ENCODE peak calls at places on chromosomes 4 and X, in five cellular contexts. U, I, K, H and B are unnamed samples.

GRCh38 chr4:81538712-81539432 is 67.2 kb upstream of the RASGEF1B start:
- DNase-seq in U (no peak), I (no peak), K (no peak), H (no peak), B (no peak)

GRCh38 chr4:6694177-6694901 is 661 bp downstream of the S100P start:
- DNase-seq in U (no peak), I (no peak), K (no peak), H (no peak), B (peak)

GRCh38 chr4:45030059-45030458 is 303.7 kb upstream of the GNPDA2 start:
- DNase-seq in U (peak), I (peak), K (no peak), H (no peak), B (no peak)

GRCh38 chr4:105605493-105605892 is 53.1 kb downstream of the ARHGEF38 start:
- DNase-seq in U (no peak), I (peak), K (no peak), H (peak), B (peak)

GRCh38 chr4:109301691-109302365 is 630 bp downstream of the COL25A1 start:
- DNase-seq in U (peak), I (peak), K (no peak), H (peak), B (no peak)

GRCh38 chr4:5782829-5783476 is 72.0 kb downstream of the EVC start:
- DNase-seq in U (peak), I (no peak), K (no peak), H (no peak), B (no peak)

GRCh38 chr4:83231620-83232056 is 53.0 kb downstream of the COQ2 start:
- DNase-seq in U (no peak), I (no peak), K (no peak), H (peak), B (peak)

GRCh38 chr4:91113130-91113706 is 986.0 kb downstream of the CCSER1 start:
- DNase-seq in U (no peak), I (peak), K (peak), H (peak), B (no peak)

GRCh38 chrX:50107470-50107869 is 93.3 kb downstream of the AKAP4 start:
- DNase-seq in U (no peak), I (no peak), K (no peak), H (no peak), B (peak)

GRCh38 chr4:124505211-124505610 is 207.3 kb downstream of the ANKRD50 start:
- DNase-seq in U (no peak), I (no peak), K (no peak), H (no peak), B (no peak)

GRCh38 chr4:71472946-71473345 is 134.1 kb downstream of the SLC4A4 start:
- DNase-seq in U (no peak), I (peak), K (no peak), H (peak), B (peak)

GRCh38 chrX:10769696-10770619 is 149.6 kb upstream of the MID1 start:
- DNase-seq in U (no peak), I (peak), K (peak), H (peak), B (no peak)

GRCh38 chrX:132217203-132218073 is 1.8 kb downstream of the RAP2C start:
- DNase-seq in U (peak), I (peak), K (peak), H (peak), B (peak)

GRCh38 chrX:102516314-102516936 is at the start of gene TMSB15A:
- DNase-seq in U (peak), I (peak), K (peak), H (peak), B (peak)

GRCh38 chr4:99300934-99301333 is 10.1 kb upstream of the ADH1A start:
- DNase-seq in U (no peak), I (no peak), K (no peak), H (peak), B (peak)

GRCh38 chr4:19806865-19807264 is 444.8 kb upstream of the SLIT2 start:
- DNase-seq in U (no peak), I (no peak), K (no peak), H (peak), B (no peak)

GRCh38 chrX:26581086-26581485 is 365.1 kb downstream of the MAGEB5 start:
- DNase-seq in U (no peak), I (no peak), K (no peak), H (no peak), B (no peak)

GRCh38 chr4:160371446-160371845 is 1268.6 kb downstream of the RAPGEF2 start:
- DNase-seq in U (no peak), I (no peak), K (no peak), H (no peak), B (peak)

GRCh38 chrX:150364347-150365050 is 1.4 kb downstream of the MAMLD1 start:
- DNase-seq in U (peak), I (peak), K (no peak), H (peak), B (no peak)

GRCh38 chr4:32184186-32184585 is 1464.0 kb downstream of the PCDH7 start:
- DNase-seq in U (no peak), I (no peak), K (no peak), H (no peak), B (no peak)

GRCh38 chrX:124223524-124223923 is 108.9 kb upstream of the TEX13D start:
- DNase-seq in U (peak), I (peak), K (no peak), H (no peak), B (no peak)

GRCh38 chr4:138953962-138954371 is 61.6 kb upstream of the NOCT start:
- DNase-seq in U (no peak), I (no peak), K (no peak), H (peak), B (no peak)

GRCh38 chr4:79599691-79600090 is 191.7 kb upstream of the GK2 start:
- DNase-seq in U (no peak), I (no peak), K (no peak), H (no peak), B (no peak)

GRCh38 chr4:40778090-40778489 is 28.3 kb downstream of the NSUN7 start:
- DNase-seq in U (no peak), I (no peak), K (no peak), H (no peak), B (no peak)

GRCh38 chr4:1002131-1002630 is 9.0 kb upstream of the SLC26A1 start:
- DNase-seq in U (peak), I (peak), K (no peak), H (no peak), B (no peak)
- H3K18ac ChIP-seq in U (no peak), I (no peak), K (peak), H (no peak), B (no peak)

GRCh38 chrX:13215729-13216128 is 104.1 kb downstream of the ATXN3L start:
- DNase-seq in U (no peak), I (no peak), K (no peak), H (no peak), B (no peak)

GRCh38 chrX:13220916-13221315 is 98.9 kb downstream of the ATXN3L start:
- DNase-seq in U (no peak), I (no peak), K (no peak), H (peak), B (no peak)

GRCh38 chrX:13212191-13212651 is 107.6 kb downstream of the ATXN3L start:
- DNase-seq in U (no peak), I (no peak), K (no peak), H (peak), B (no peak)

GRCh38 chrX:13219990-13220764 is 99.7 kb downstream of the ATXN3L start:
- DNase-seq in U (no peak), I (no peak), K (no peak), H (peak), B (no peak)

GRCh38 chrX:13216139-13216538 is 103.7 kb downstream of the ATXN3L start:
- DNase-seq in U (no peak), I (no peak), K (no peak), H (peak), B (no peak)
- H3K18ac ChIP-seq in U (no peak), I (no peak), K (no peak), H (no peak), B (no peak)

GRCh38 chr4:188341428-188341827 is 202.2 kb downstream of the TRIML1 start:
- DNase-seq in U (no peak), I (peak), K (no peak), H (no peak), B (no peak)
- H3K18ac ChIP-seq in U (no peak), I (no peak), K (no peak), H (no peak), B (no peak)

DNA sequence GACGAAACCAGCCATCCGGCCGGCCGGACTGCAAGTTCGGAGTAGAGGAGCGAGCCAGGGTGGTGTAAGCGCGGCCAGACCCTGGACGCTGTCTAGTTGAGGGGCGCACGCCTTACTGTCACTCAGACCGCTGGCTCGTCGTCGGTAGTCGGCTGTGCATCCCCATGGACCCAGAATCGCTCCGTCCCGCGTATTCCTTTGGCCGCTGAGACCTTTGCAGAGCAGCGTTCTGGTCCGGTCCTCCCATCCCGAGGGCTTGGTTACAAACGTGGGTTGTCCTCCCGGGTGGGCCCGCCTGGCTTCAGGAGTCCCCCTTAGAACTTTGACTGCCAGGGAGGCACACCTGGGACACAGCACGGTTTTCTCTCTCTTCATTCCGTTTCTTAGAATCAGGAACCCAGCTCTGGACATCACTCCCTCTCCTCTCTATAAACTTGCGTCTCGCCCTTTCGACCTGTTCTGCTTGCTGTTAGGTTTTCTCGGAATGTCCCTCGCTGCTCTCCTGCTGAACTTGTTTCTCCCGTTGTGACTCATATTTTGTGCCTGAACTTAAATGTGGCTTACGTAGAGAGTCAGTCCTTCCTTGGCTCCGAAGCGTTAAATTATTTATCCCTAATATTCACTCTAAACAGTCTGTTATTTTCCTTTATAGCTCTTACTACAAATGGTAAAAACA is 682 bp downstream of the PGM2 start:
- DNase-seq in U (no peak), I (peak), K (no peak), H (peak), B (peak)
- H3K18ac ChIP-seq in U (peak), I (no peak), K (peak), H (peak), B (peak)

GRCh38 chr4:15002659-15003440 is 569 bp downstream of the CPEB2 start:
- DNase-seq in U (peak), I (peak), K (peak), H (peak), B (peak)
- H3K18ac ChIP-seq in U (no peak), I (peak), K (peak), H (peak), B (peak)